ENCODE peak calls at places on chromosomes 16 and 17, in eight cellular contexts. U is NCI-H510A treated with DMSO at 0.1 percent for 48 hours; G is lung microvascular endothelial cell; W is EH; N is stimulated activated CD4-positive, alpha-beta T cell treated with anti-CD3 and anti-CD28 coated beads, Interleukin-2, amount 100 ng/mL, for 48 hours; J is NCI-H345; L is pons; P is thoracic aorta. T is an unnamed sample.
A peak's percentile ranks its signal among the peaks of the same experiment; 100 is the strongest.

GRCh38 chr16:27599606-27600005 is 49.7 kb downstream of the KATNIP start:
- DNase-seq in U (no peak), G (no peak), W (no peak), N (no peak), L (no peak), J (no peak), P (no peak), T (no peak)

GRCh38 chr16:85350146-85350728 is 238.0 kb upstream of the CIBAR2 start:
- DNase-seq in G (no peak), U (no peak), P (no peak), J (no peak), L (no peak), N (no peak), W (no peak), T (no peak)

GRCh38 chr16:88705746-88706287 is 391 bp downstream of the RNF166 start:
- DNase-seq in N (no peak), U (no peak), L (no peak), J (no peak), P (no peak), G (no peak), W (no peak), T (peak; percentile 74)

GRCh38 chr17:7133916-7134315 is 19.3 kb upstream of the ASGR2 start:
- DNase-seq in P (no peak), N (no peak), G (no peak), J (no peak), L (no peak), W (no peak), U (no peak), T (peak; percentile 49)

GRCh38 chr16:70678121-70678897 is 7.5 kb downstream of the MTSS2 start:
- DNase-seq in G (no peak), N (no peak), L (no peak), J (no peak), U (no peak), P (no peak), W (no peak), T (no peak)

GRCh38 chr16:65054457-65054856 is 67.4 kb downstream of the CDH11 start:
- DNase-seq in W (peak; percentile 20), J (no peak), L (no peak), N (no peak), U (no peak), G (no peak), P (no peak), T (no peak)

GRCh38 chr16:30437511-30438046 is 7.7 kb upstream of the DCTPP1 start:
- DNase-seq in J (peak; percentile 95), G (no peak), W (no peak), P (no peak), U (peak; percentile 98), L (no peak), N (no peak), T (no peak)

GRCh38 chr16:4313563-4314531 is 2.0 kb upstream of the GLIS2 start:
- DNase-seq in N (no peak), P (no peak), U (no peak), W (no peak), G (peak; percentile 50), J (no peak), L (no peak), T (no peak)

GRCh38 chr17:1197781-1198490 is 18.2 kb upstream of the ABR start:
- DNase-seq in J (no peak), N (no peak), G (no peak), L (peak; percentile 85), U (no peak), P (no peak), W (peak; percentile 46), T (peak; percentile 71)

GRCh38 chr17:39606434-39607056 is 1.2 kb downstream of the NEUROD2 start:
- DNase-seq in J (no peak), L (no peak), W (no peak), G (no peak), N (no peak), P (no peak), U (no peak), T (no peak)

GRCh38 chr17:29149431-29150064 is 30.6 kb downstream of the MYO18A start:
- DNase-seq in G (no peak), U (no peak), J (peak; percentile 23), W (no peak), L (peak; percentile 75), P (no peak), N (no peak), T (no peak)

GRCh38 chr17:82661717-82662683 is 13.8 kb upstream of the WDR45B start:
- DNase-seq in N (no peak), U (no peak), J (no peak), P (no peak), G (no peak), L (no peak), W (no peak), T (no peak)